ENCODE peak calls at places on chromosomes 13 and 19, in ten cellular contexts. One of them, this sample, is unnamed. For H3K4me1, the result is how much of the 10 kb centered on the place peaks cover.

GRCh38 chr19:56839665-56840451 is 668 bp downstream of the PEG3 start:
- DNase-seq in Caco-2: no peak
- DNase-seq in right lobe of liver: peak
- DNase-seq in fibroblast of lung: peak
- DNase-seq in effector memory CD4-positive, alpha-beta T cell: no peak
- DNase-seq in gastrocnemius medialis: peak
- DNase-seq in neural progenitor cell: no peak
- DNase-seq in A673: peak
- DNase-seq in colonic mucosa: peak
- DNase-seq in CD8-positive, alpha-beta T cell: no peak
- DNase-seq in this sample: peak

GRCh38 chr13:35675651-35676050 is 199.2 kb upstream of the MAB21L1 start:
- DNase-seq in Caco-2: no peak
- DNase-seq in right lobe of liver: no peak
- DNase-seq in fibroblast of lung: no peak
- DNase-seq in effector memory CD4-positive, alpha-beta T cell: no peak
- DNase-seq in gastrocnemius medialis: no peak
- DNase-seq in neural progenitor cell: no peak
- DNase-seq in A673: no peak
- DNase-seq in colonic mucosa: no peak
- DNase-seq in CD8-positive, alpha-beta T cell: no peak
- DNase-seq in this sample: no peak

GRCh38 chr13:106212436-106213010 is 322.9 kb downstream of the EFNB2 start:
- DNase-seq in Caco-2: no peak
- DNase-seq in right lobe of liver: no peak
- DNase-seq in fibroblast of lung: peak
- DNase-seq in effector memory CD4-positive, alpha-beta T cell: no peak
- DNase-seq in gastrocnemius medialis: no peak
- DNase-seq in neural progenitor cell: no peak
- DNase-seq in A673: no peak
- DNase-seq in colonic mucosa: no peak
- DNase-seq in CD8-positive, alpha-beta T cell: no peak
- DNase-seq in this sample: no peak

GRCh38 chr19:48636859-48637448 is at the start of gene DBP:
- DNase-seq in Caco-2: peak
- DNase-seq in right lobe of liver: peak
- DNase-seq in fibroblast of lung: no peak
- DNase-seq in effector memory CD4-positive, alpha-beta T cell: no peak
- DNase-seq in gastrocnemius medialis: no peak
- DNase-seq in neural progenitor cell: no peak
- DNase-seq in A673: no peak
- DNase-seq in colonic mucosa: no peak
- DNase-seq in CD8-positive, alpha-beta T cell: no peak
- DNase-seq in this sample: peak

GRCh38 chr13:105510363-105510762 is 1025.1 kb downstream of the EFNB2 start:
- DNase-seq in Caco-2: no peak
- DNase-seq in right lobe of liver: no peak
- DNase-seq in fibroblast of lung: no peak
- DNase-seq in effector memory CD4-positive, alpha-beta T cell: no peak
- DNase-seq in gastrocnemius medialis: no peak
- DNase-seq in neural progenitor cell: no peak
- DNase-seq in A673: no peak
- DNase-seq in colonic mucosa: no peak
- DNase-seq in CD8-positive, alpha-beta T cell: no peak
- DNase-seq in this sample: no peak

GRCh38 chr13:27425918-27426630 is 1.7 kb downstream of the GTF3A start:
- DNase-seq in Caco-2: peak
- DNase-seq in right lobe of liver: peak
- DNase-seq in fibroblast of lung: peak
- DNase-seq in effector memory CD4-positive, alpha-beta T cell: peak
- DNase-seq in gastrocnemius medialis: peak
- DNase-seq in neural progenitor cell: peak
- DNase-seq in A673: peak
- DNase-seq in colonic mucosa: peak
- DNase-seq in CD8-positive, alpha-beta T cell: peak
- DNase-seq in this sample: peak

GRCh38 chr19:42184401-42184861 is 33.0 kb downstream of the DEDD2 start:
- DNase-seq in Caco-2: peak
- DNase-seq in right lobe of liver: peak
- DNase-seq in fibroblast of lung: peak
- DNase-seq in effector memory CD4-positive, alpha-beta T cell: peak
- DNase-seq in gastrocnemius medialis: peak
- DNase-seq in neural progenitor cell: peak
- DNase-seq in A673: peak
- DNase-seq in colonic mucosa: peak
- DNase-seq in CD8-positive, alpha-beta T cell: peak
- DNase-seq in this sample: peak

GRCh38 chr19:1153891-1154730 is 20.0 kb downstream of the SBNO2 start:
- DNase-seq in Caco-2: no peak
- DNase-seq in right lobe of liver: no peak
- DNase-seq in fibroblast of lung: no peak
- DNase-seq in effector memory CD4-positive, alpha-beta T cell: no peak
- DNase-seq in gastrocnemius medialis: no peak
- DNase-seq in neural progenitor cell: no peak
- DNase-seq in A673: no peak
- DNase-seq in colonic mucosa: no peak
- DNase-seq in CD8-positive, alpha-beta T cell: no peak
- DNase-seq in this sample: peak

GRCh38 chr13:25860862-25861261 is 191.0 kb downstream of the SHISA2 start:
- DNase-seq in Caco-2: no peak
- DNase-seq in right lobe of liver: no peak
- DNase-seq in fibroblast of lung: peak
- DNase-seq in effector memory CD4-positive, alpha-beta T cell: no peak
- DNase-seq in gastrocnemius medialis: no peak
- DNase-seq in neural progenitor cell: no peak
- DNase-seq in A673: no peak
- DNase-seq in colonic mucosa: no peak
- DNase-seq in CD8-positive, alpha-beta T cell: no peak
- DNase-seq in this sample: no peak

GRCh38 chr19:55620410-55620809 is 4.0 kb downstream of the ZNF784 start:
- DNase-seq in Caco-2: no peak
- DNase-seq in right lobe of liver: no peak
- DNase-seq in fibroblast of lung: no peak
- DNase-seq in effector memory CD4-positive, alpha-beta T cell: no peak
- DNase-seq in gastrocnemius medialis: no peak
- DNase-seq in neural progenitor cell: no peak
- DNase-seq in A673: no peak
- DNase-seq in colonic mucosa: no peak
- DNase-seq in CD8-positive, alpha-beta T cell: no peak
- DNase-seq in this sample: no peak

GRCh38 chr19:51366999-51367564 is 894 bp upstream of the ETFB start:
- DNase-seq in Caco-2: no peak
- DNase-seq in right lobe of liver: peak
- DNase-seq in fibroblast of lung: no peak
- DNase-seq in effector memory CD4-positive, alpha-beta T cell: peak
- DNase-seq in gastrocnemius medialis: no peak
- DNase-seq in neural progenitor cell: no peak
- DNase-seq in A673: no peak
- DNase-seq in colonic mucosa: no peak
- DNase-seq in CD8-positive, alpha-beta T cell: peak
- DNase-seq in this sample: peak

GRCh38 chr19:51365211-51366049 is 758 bp downstream of the ETFB start:
- DNase-seq in Caco-2: peak
- DNase-seq in right lobe of liver: peak
- DNase-seq in fibroblast of lung: peak
- DNase-seq in effector memory CD4-positive, alpha-beta T cell: no peak
- DNase-seq in gastrocnemius medialis: peak
- DNase-seq in neural progenitor cell: no peak
- DNase-seq in A673: peak
- DNase-seq in colonic mucosa: peak
- DNase-seq in CD8-positive, alpha-beta T cell: peak
- DNase-seq in this sample: no peak

GRCh38 chr19:51367565-51368365 is 1.0 kb downstream of the CLDND2 start:
- DNase-seq in Caco-2: peak
- DNase-seq in right lobe of liver: peak
- DNase-seq in fibroblast of lung: peak
- DNase-seq in effector memory CD4-positive, alpha-beta T cell: peak
- DNase-seq in gastrocnemius medialis: peak
- DNase-seq in neural progenitor cell: peak
- DNase-seq in A673: peak
- DNase-seq in colonic mucosa: peak
- DNase-seq in CD8-positive, alpha-beta T cell: peak
- DNase-seq in this sample: peak

GRCh38 chr19:51364200-51365106 is 1.7 kb downstream of the ETFB start:
- DNase-seq in Caco-2: no peak
- DNase-seq in right lobe of liver: no peak
- DNase-seq in fibroblast of lung: no peak
- DNase-seq in effector memory CD4-positive, alpha-beta T cell: no peak
- DNase-seq in gastrocnemius medialis: no peak
- DNase-seq in neural progenitor cell: no peak
- DNase-seq in A673: no peak
- DNase-seq in colonic mucosa: no peak
- DNase-seq in CD8-positive, alpha-beta T cell: no peak
- DNase-seq in this sample: no peak

GRCh38 chr19:51366050-51366998 is at the start of gene ETFB:
- DNase-seq in Caco-2: peak
- DNase-seq in right lobe of liver: peak
- DNase-seq in fibroblast of lung: peak
- DNase-seq in effector memory CD4-positive, alpha-beta T cell: peak
- DNase-seq in gastrocnemius medialis: peak
- DNase-seq in neural progenitor cell: peak
- DNase-seq in A673: peak
- DNase-seq in colonic mucosa: peak
- DNase-seq in CD8-positive, alpha-beta T cell: peak
- DNase-seq in this sample: peak
- H3K4me1 ChIP-seq in Caco-2: under half
- H3K4me1 ChIP-seq in right lobe of liver: under half
- H3K4me1 ChIP-seq in fibroblast of lung: under half
- H3K4me1 ChIP-seq in effector memory CD4-positive, alpha-beta T cell: under half
- H3K4me1 ChIP-seq in gastrocnemius medialis: under half
- H3K4me1 ChIP-seq in neural progenitor cell: under half
- H3K4me1 ChIP-seq in A673: under half
- H3K4me1 ChIP-seq in colonic mucosa: under half
- H3K4me1 ChIP-seq in CD8-positive, alpha-beta T cell: half or more
- H3K4me1 ChIP-seq in this sample: half or more

GRCh38 chr19:47230921-47231214 is at the start of gene BBC3:
- DNase-seq in Caco-2: no peak
- DNase-seq in right lobe of liver: no peak
- DNase-seq in fibroblast of lung: no peak
- DNase-seq in effector memory CD4-positive, alpha-beta T cell: no peak
- DNase-seq in gastrocnemius medialis: no peak
- DNase-seq in neural progenitor cell: no peak
- DNase-seq in A673: no peak
- DNase-seq in colonic mucosa: no peak
- DNase-seq in CD8-positive, alpha-beta T cell: no peak
- DNase-seq in this sample: no peak

GRCh38 chr19:47232422-47233211 is 1.6 kb upstream of the BBC3 start:
- DNase-seq in Caco-2: no peak
- DNase-seq in right lobe of liver: no peak
- DNase-seq in fibroblast of lung: peak
- DNase-seq in effector memory CD4-positive, alpha-beta T cell: no peak
- DNase-seq in gastrocnemius medialis: no peak
- DNase-seq in neural progenitor cell: no peak
- DNase-seq in A673: no peak
- DNase-seq in colonic mucosa: peak
- DNase-seq in CD8-positive, alpha-beta T cell: no peak
- DNase-seq in this sample: no peak

GRCh38 chr19:47230122-47230920 is 678 bp downstream of the BBC3 start:
- DNase-seq in Caco-2: peak
- DNase-seq in right lobe of liver: peak
- DNase-seq in fibroblast of lung: peak
- DNase-seq in effector memory CD4-positive, alpha-beta T cell: peak
- DNase-seq in gastrocnemius medialis: peak
- DNase-seq in neural progenitor cell: peak
- DNase-seq in A673: no peak
- DNase-seq in colonic mucosa: peak
- DNase-seq in CD8-positive, alpha-beta T cell: peak
- DNase-seq in this sample: peak

GRCh38 chr19:47229674-47230121 is 1.3 kb downstream of the BBC3 start:
- DNase-seq in Caco-2: no peak
- DNase-seq in right lobe of liver: no peak
- DNase-seq in fibroblast of lung: peak
- DNase-seq in effector memory CD4-positive, alpha-beta T cell: no peak
- DNase-seq in gastrocnemius medialis: no peak
- DNase-seq in neural progenitor cell: no peak
- DNase-seq in A673: no peak
- DNase-seq in colonic mucosa: peak
- DNase-seq in CD8-positive, alpha-beta T cell: peak
- DNase-seq in this sample: no peak

GRCh38 chr19:47231215-47232054 is 436 bp upstream of the BBC3 start:
- DNase-seq in Caco-2: peak
- DNase-seq in right lobe of liver: peak
- DNase-seq in fibroblast of lung: peak
- DNase-seq in effector memory CD4-positive, alpha-beta T cell: peak
- DNase-seq in gastrocnemius medialis: peak
- DNase-seq in neural progenitor cell: peak
- DNase-seq in A673: peak
- DNase-seq in colonic mucosa: peak
- DNase-seq in CD8-positive, alpha-beta T cell: peak
- DNase-seq in this sample: peak
- H3K4me1 ChIP-seq in Caco-2: under half
- H3K4me1 ChIP-seq in right lobe of liver: under half
- H3K4me1 ChIP-seq in fibroblast of lung: under half
- H3K4me1 ChIP-seq in effector memory CD4-positive, alpha-beta T cell: under half
- H3K4me1 ChIP-seq in gastrocnemius medialis: under half
- H3K4me1 ChIP-seq in neural progenitor cell: under half
- H3K4me1 ChIP-seq in A673: under half
- H3K4me1 ChIP-seq in colonic mucosa: under half
- H3K4me1 ChIP-seq in CD8-positive, alpha-beta T cell: under half
- H3K4me1 ChIP-seq in this sample: half or more

GRCh38 chr19:17259934-17260333 is 4.6 kb downstream of the USHBP1 start:
- DNase-seq in Caco-2: no peak
- DNase-seq in right lobe of liver: no peak
- DNase-seq in fibroblast of lung: no peak
- DNase-seq in effector memory CD4-positive, alpha-beta T cell: no peak
- DNase-seq in gastrocnemius medialis: no peak
- DNase-seq in neural progenitor cell: no peak
- DNase-seq in A673: no peak
- DNase-seq in colonic mucosa: no peak
- DNase-seq in CD8-positive, alpha-beta T cell: no peak
- DNase-seq in this sample: no peak
- H3K4me1 ChIP-seq in Caco-2: under half
- H3K4me1 ChIP-seq in right lobe of liver: under half
- H3K4me1 ChIP-seq in fibroblast of lung: under half
- H3K4me1 ChIP-seq in effector memory CD4-positive, alpha-beta T cell: under half
- H3K4me1 ChIP-seq in gastrocnemius medialis: under half
- H3K4me1 ChIP-seq in neural progenitor cell: under half
- H3K4me1 ChIP-seq in A673: under half
- H3K4me1 ChIP-seq in colonic mucosa: under half
- H3K4me1 ChIP-seq in CD8-positive, alpha-beta T cell: under half
- H3K4me1 ChIP-seq in this sample: under half

DNA sequence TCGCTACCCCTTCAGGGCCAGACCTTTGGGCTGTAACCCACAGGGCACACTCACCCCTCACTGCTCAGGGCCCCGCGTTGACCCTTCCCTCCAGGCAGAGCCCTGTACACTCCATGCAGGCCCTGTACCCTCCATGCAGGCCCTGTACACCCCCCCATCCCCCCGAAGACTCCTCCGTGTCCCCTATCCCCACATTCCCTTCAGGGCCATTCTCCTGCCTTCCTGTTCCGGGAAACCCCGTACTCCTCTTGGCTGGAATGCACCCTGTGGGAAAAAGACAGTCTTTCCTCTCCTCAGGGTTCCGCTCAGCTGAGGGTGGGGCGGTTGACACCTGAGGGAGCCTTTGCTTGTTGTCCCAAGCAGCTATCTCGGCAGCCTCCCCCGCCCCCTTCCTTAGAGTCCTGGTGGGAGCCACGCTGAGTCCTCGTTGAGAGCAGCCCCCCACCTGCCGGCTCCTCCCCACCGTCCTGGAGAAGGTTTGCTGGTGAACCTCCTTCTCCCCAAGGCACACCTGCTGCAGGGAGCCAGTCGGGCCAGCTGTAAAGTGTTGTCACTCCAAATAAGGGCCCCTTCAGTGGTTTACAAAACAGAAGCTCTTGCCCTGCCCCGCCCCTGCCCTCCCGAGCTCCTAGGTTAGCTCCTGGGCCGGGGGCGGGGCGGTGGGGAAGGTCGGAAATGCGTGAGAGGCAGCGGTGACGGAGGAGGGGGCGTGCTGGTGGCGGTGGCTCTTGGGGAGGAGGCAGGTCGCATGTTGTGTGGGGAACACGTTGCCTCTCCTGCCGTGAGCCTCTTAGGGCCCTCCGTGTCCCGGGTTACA is 1.4 kb downstream of the GNA11 start:
- DNase-seq in Caco-2: peak
- DNase-seq in right lobe of liver: peak
- DNase-seq in fibroblast of lung: no peak
- DNase-seq in effector memory CD4-positive, alpha-beta T cell: peak
- DNase-seq in gastrocnemius medialis: no peak
- DNase-seq in neural progenitor cell: peak
- DNase-seq in A673: no peak
- DNase-seq in colonic mucosa: peak
- DNase-seq in CD8-positive, alpha-beta T cell: peak
- DNase-seq in this sample: peak
- H3K4me1 ChIP-seq in Caco-2: under half
- H3K4me1 ChIP-seq in right lobe of liver: under half
- H3K4me1 ChIP-seq in fibroblast of lung: under half
- H3K4me1 ChIP-seq in effector memory CD4-positive, alpha-beta T cell: under half
- H3K4me1 ChIP-seq in gastrocnemius medialis: under half
- H3K4me1 ChIP-seq in neural progenitor cell: under half
- H3K4me1 ChIP-seq in A673: under half
- H3K4me1 ChIP-seq in colonic mucosa: under half
- H3K4me1 ChIP-seq in CD8-positive, alpha-beta T cell: under half
- H3K4me1 ChIP-seq in this sample: half or more